ENCODE peak calls at places on chromosomes 7 and 10, in four cellular contexts. A is stimulated activated CD8-positive, alpha-beta memory T cell treated with anti-CD3 and anti-CD28 coated beads, Interleukin-12 subunit alpha, Interleukin-12 subunit beta, amount 100 ng/mL, for 4 hours; I is naive thymus-derived CD8-positive, alpha-beta T cell; M is NCI-H2171. L is an unnamed sample.

GRCh38 chr7:130961128-130961601 is 227.2 kb upstream of the KLF14 start:
- DNase-seq in M (no peak), A (peak; percentile 41), I (no peak), L (no peak)

GRCh38 chr7:131898418-131898817 is 342.0 kb upstream of the PODXL start:
- DNase-seq in I (no peak), A (no peak), M (no peak), L (no peak)

GRCh38 chr10:123038782-123039631 is 30.2 kb downstream of the ACADSB start:
- DNase-seq in I (no peak), A (no peak), M (no peak), L (no peak)

GRCh38 chr10:57962839-57963238 is 304.9 kb downstream of the IPMK start:
- DNase-seq in I (no peak), M (no peak), A (no peak), L (no peak)

GRCh38 chr10:130382031-130382430 is 245.8 kb downstream of the GLRX3 start:
- DNase-seq in M (no peak), I (no peak), A (no peak), L (no peak)

GRCh38 chr10:11908536-11908935 is 85.4 kb downstream of the PROSER2 start:
- DNase-seq in I (no peak), M (no peak), A (no peak), L (no peak)

GRCh38 chr7:69873512-69873911 is 275.2 kb downstream of the AUTS2 start:
- DNase-seq in M (no peak), A (no peak), I (no peak), L (no peak)

GRCh38 chr10:73871915-73872710 is 2.2 kb downstream of the CAMK2G start:
- DNase-seq in A (no peak), M (peak; percentile 79), I (no peak), L (no peak)

GRCh38 chr10:7480742-7481381 is 70.0 kb upstream of the SFMBT2 start:
- DNase-seq in I (no peak), M (no peak), A (no peak), L (no peak)

GRCh38 chr7:29408841-29409243 is 154.8 kb upstream of the PRR15 start:
- DNase-seq in I (peak; percentile 67), A (no peak), M (peak; percentile 66), L (peak; percentile 17)

GRCh38 chr7:5367661-5368060 is 56.0 kb downstream of the TNRC18 start:
- DNase-seq in I (no peak), M (no peak), A (no peak), L (no peak)

GRCh38 chr7:30902466-30902865 is 9.2 kb upstream of the AQP1 start:
- DNase-seq in A (no peak), I (no peak), M (no peak), L (no peak)

GRCh38 chr10:116271593-116272496 is 1.2 kb downstream of the GFRA1 start:
- DNase-seq in I (no peak), M (no peak), A (no peak), L (no peak)

GRCh38 chr7:69192134-69192533 is 406.1 kb upstream of the AUTS2 start:
- DNase-seq in I (no peak), M (peak; percentile 53), A (no peak), L (no peak)

GRCh38 chr7:116802144-116802747 is 60.1 kb upstream of the CAPZA2 start:
- DNase-seq in M (no peak), I (no peak), A (no peak), L (no peak)

GRCh38 chr10:62911210-62911963 is 95.2 kb upstream of the EGR2 start:
- DNase-seq in M (no peak), I (no peak), A (no peak), L (no peak)

GRCh38 chr10:34743804-34744203 is 71.3 kb downstream of the PARD3 start:
- DNase-seq in A (no peak), M (peak; percentile 35), I (no peak), L (no peak)

GRCh38 chr7:27150568-27151340 is 1.6 kb downstream of the HOXA3 start:
- DNase-seq in A (no peak), M (peak; percentile 55), I (peak; percentile 72), L (no peak)

GRCh38 chr10:87092356-87092860 is 2.2 kb downstream of the GLUD1 start:
- DNase-seq in A (no peak), I (no peak), M (no peak), L (no peak)

GRCh38 chr7:102082693-102083385 is 203.8 kb upstream of the SH2B2 start:
- DNase-seq in A (no peak), I (no peak), M (no peak), L (no peak)